ENCODE peak calls at places on chromosomes 5 and 9, in four cellular contexts. One of them, this sample, is unnamed.

GRCh38 chr5:106086352-106086751 is 1584.4 kb downstream of the EFNA5 start:
- DNase-seq in thoracic aorta: no peak
- DNase-seq in AG09319: no peak
- DNase-seq in stimulated activated CD8-positive, alpha-beta memory T cell treated with anti-CD3 and anti-CD28 coated beads, Interleukin-2, amount 100 ng/mL, for 1 hour: no peak
- DNase-seq in this sample: no peak

GRCh38 chr5:140806834-140807775 is at the start of gene PCDHA4:
- DNase-seq in thoracic aorta: no peak
- DNase-seq in AG09319: no peak
- DNase-seq in stimulated activated CD8-positive, alpha-beta memory T cell treated with anti-CD3 and anti-CD28 coated beads, Interleukin-2, amount 100 ng/mL, for 1 hour: no peak
- DNase-seq in this sample: peak; percentile 51

GRCh38 chr9:16721972-16722371 is 148.5 kb downstream of the BNC2 start:
- DNase-seq in thoracic aorta: peak; percentile 34
- DNase-seq in AG09319: no peak
- DNase-seq in stimulated activated CD8-positive, alpha-beta memory T cell treated with anti-CD3 and anti-CD28 coated beads, Interleukin-2, amount 100 ng/mL, for 1 hour: no peak
- DNase-seq in this sample: no peak

GRCh38 chr5:17190242-17190778 is 27.1 kb upstream of the BASP1 start:
- DNase-seq in thoracic aorta: no peak
- DNase-seq in AG09319: peak; percentile 86
- DNase-seq in stimulated activated CD8-positive, alpha-beta memory T cell treated with anti-CD3 and anti-CD28 coated beads, Interleukin-2, amount 100 ng/mL, for 1 hour: no peak
- DNase-seq in this sample: peak; percentile 89

GRCh38 chr5:168740821-168741213 is 161.6 kb upstream of the PANK3 start:
- DNase-seq in thoracic aorta: no peak
- DNase-seq in AG09319: no peak
- DNase-seq in stimulated activated CD8-positive, alpha-beta memory T cell treated with anti-CD3 and anti-CD28 coated beads, Interleukin-2, amount 100 ng/mL, for 1 hour: no peak
- DNase-seq in this sample: no peak

GRCh38 chr5:44844744-44845143 is 36.0 kb downstream of the MRPS30 start:
- DNase-seq in thoracic aorta: no peak
- DNase-seq in AG09319: no peak
- DNase-seq in stimulated activated CD8-positive, alpha-beta memory T cell treated with anti-CD3 and anti-CD28 coated beads, Interleukin-2, amount 100 ng/mL, for 1 hour: no peak
- DNase-seq in this sample: no peak

GRCh38 chr9:7147136-7148090 is 389.6 kb downstream of the KDM4C start:
- DNase-seq in thoracic aorta: no peak
- DNase-seq in AG09319: no peak
- DNase-seq in stimulated activated CD8-positive, alpha-beta memory T cell treated with anti-CD3 and anti-CD28 coated beads, Interleukin-2, amount 100 ng/mL, for 1 hour: no peak
- DNase-seq in this sample: no peak

GRCh38 chr5:173689713-173690360 is 73.4 kb upstream of the BOD1 start:
- DNase-seq in thoracic aorta: no peak
- DNase-seq in AG09319: no peak
- DNase-seq in stimulated activated CD8-positive, alpha-beta memory T cell treated with anti-CD3 and anti-CD28 coated beads, Interleukin-2, amount 100 ng/mL, for 1 hour: no peak
- DNase-seq in this sample: no peak

GRCh38 chr9:137611623-137612609 is 6.4 kb downstream of the ARRDC1 start:
- DNase-seq in thoracic aorta: no peak
- DNase-seq in AG09319: no peak
- DNase-seq in stimulated activated CD8-positive, alpha-beta memory T cell treated with anti-CD3 and anti-CD28 coated beads, Interleukin-2, amount 100 ng/mL, for 1 hour: no peak
- DNase-seq in this sample: no peak

GRCh38 chr5:137085206-137085605 is 413.9 kb downstream of the SPOCK1 start:
- DNase-seq in thoracic aorta: no peak
- DNase-seq in AG09319: no peak
- DNase-seq in stimulated activated CD8-positive, alpha-beta memory T cell treated with anti-CD3 and anti-CD28 coated beads, Interleukin-2, amount 100 ng/mL, for 1 hour: no peak
- DNase-seq in this sample: no peak

GRCh38 chr5:149374801-149375200 is 4.3 kb downstream of the IL17B start:
- DNase-seq in thoracic aorta: no peak
- DNase-seq in AG09319: no peak
- DNase-seq in stimulated activated CD8-positive, alpha-beta memory T cell treated with anti-CD3 and anti-CD28 coated beads, Interleukin-2, amount 100 ng/mL, for 1 hour: no peak
- DNase-seq in this sample: no peak

GRCh38 chr9:30796806-30797205 is 1587.6 kb upstream of the ACO1 start:
- DNase-seq in thoracic aorta: no peak
- DNase-seq in AG09319: no peak
- DNase-seq in stimulated activated CD8-positive, alpha-beta memory T cell treated with anti-CD3 and anti-CD28 coated beads, Interleukin-2, amount 100 ng/mL, for 1 hour: no peak
- DNase-seq in this sample: no peak

GRCh38 chr5:137791387-137791786 is 37.2 kb upstream of the HNRNPA0 start:
- DNase-seq in thoracic aorta: no peak
- DNase-seq in AG09319: no peak
- DNase-seq in stimulated activated CD8-positive, alpha-beta memory T cell treated with anti-CD3 and anti-CD28 coated beads, Interleukin-2, amount 100 ng/mL, for 1 hour: no peak
- DNase-seq in this sample: no peak

GRCh38 chr9:137195525-137196220 is 4.9 kb downstream of the TPRN start:
- DNase-seq in thoracic aorta: no peak
- DNase-seq in AG09319: no peak
- DNase-seq in stimulated activated CD8-positive, alpha-beta memory T cell treated with anti-CD3 and anti-CD28 coated beads, Interleukin-2, amount 100 ng/mL, for 1 hour: no peak
- DNase-seq in this sample: no peak

GRCh38 chr5:142871880-142872200 is 101.7 kb downstream of the ARHGAP26 start:
- DNase-seq in thoracic aorta: no peak
- DNase-seq in AG09319: no peak
- DNase-seq in stimulated activated CD8-positive, alpha-beta memory T cell treated with anti-CD3 and anti-CD28 coated beads, Interleukin-2, amount 100 ng/mL, for 1 hour: no peak
- DNase-seq in this sample: no peak

GRCh38 chr5:77305921-77306320 is 95.4 kb downstream of the PDE8B start:
- DNase-seq in thoracic aorta: peak; percentile 46
- DNase-seq in AG09319: peak; percentile 43
- DNase-seq in stimulated activated CD8-positive, alpha-beta memory T cell treated with anti-CD3 and anti-CD28 coated beads, Interleukin-2, amount 100 ng/mL, for 1 hour: no peak
- DNase-seq in this sample: no peak

GRCh38 chr9:137453643-137454081 is 5.5 kb downstream of the NSMF start:
- DNase-seq in thoracic aorta: no peak
- DNase-seq in AG09319: peak; percentile 48
- DNase-seq in stimulated activated CD8-positive, alpha-beta memory T cell treated with anti-CD3 and anti-CD28 coated beads, Interleukin-2, amount 100 ng/mL, for 1 hour: no peak
- DNase-seq in this sample: peak; percentile 37

GRCh38 chr5:154390096-154390495 is 55.7 kb upstream of the SAP30L start:
- DNase-seq in thoracic aorta: no peak
- DNase-seq in AG09319: no peak
- DNase-seq in stimulated activated CD8-positive, alpha-beta memory T cell treated with anti-CD3 and anti-CD28 coated beads, Interleukin-2, amount 100 ng/mL, for 1 hour: no peak
- DNase-seq in this sample: no peak

GRCh38 chr5:125083932-125084331 is 337.5 kb upstream of the ZNF608 start:
- DNase-seq in thoracic aorta: no peak
- DNase-seq in AG09319: peak; percentile 78
- DNase-seq in stimulated activated CD8-positive, alpha-beta memory T cell treated with anti-CD3 and anti-CD28 coated beads, Interleukin-2, amount 100 ng/mL, for 1 hour: no peak
- DNase-seq in this sample: no peak

GRCh38 chr5:132664696-132665209 is 6.8 kb downstream of the IL13 start:
- DNase-seq in thoracic aorta: no peak
- DNase-seq in AG09319: no peak
- DNase-seq in stimulated activated CD8-positive, alpha-beta memory T cell treated with anti-CD3 and anti-CD28 coated beads, Interleukin-2, amount 100 ng/mL, for 1 hour: no peak
- DNase-seq in this sample: no peak

GRCh38 chr9:127177682-127178265 is 55.3 kb upstream of the ANGPTL2 start:
- DNase-seq in thoracic aorta: no peak
- DNase-seq in AG09319: no peak
- DNase-seq in stimulated activated CD8-positive, alpha-beta memory T cell treated with anti-CD3 and anti-CD28 coated beads, Interleukin-2, amount 100 ng/mL, for 1 hour: no peak
- DNase-seq in this sample: no peak

GRCh38 chr9:136867480-136867879 is 1.4 kb upstream of the EDF1 start:
- DNase-seq in thoracic aorta: no peak
- DNase-seq in AG09319: no peak
- DNase-seq in stimulated activated CD8-positive, alpha-beta memory T cell treated with anti-CD3 and anti-CD28 coated beads, Interleukin-2, amount 100 ng/mL, for 1 hour: no peak
- DNase-seq in this sample: no peak

GRCh38 chr9:114061292-114061691 is 16.8 kb downstream of the AMBP start:
- DNase-seq in thoracic aorta: no peak
- DNase-seq in AG09319: no peak
- DNase-seq in stimulated activated CD8-positive, alpha-beta memory T cell treated with anti-CD3 and anti-CD28 coated beads, Interleukin-2, amount 100 ng/mL, for 1 hour: no peak
- DNase-seq in this sample: no peak

GRCh38 chr9:134885647-134886412 is 5.2 kb downstream of the FCN2 start:
- DNase-seq in thoracic aorta: no peak
- DNase-seq in AG09319: no peak
- DNase-seq in stimulated activated CD8-positive, alpha-beta memory T cell treated with anti-CD3 and anti-CD28 coated beads, Interleukin-2, amount 100 ng/mL, for 1 hour: no peak
- DNase-seq in this sample: no peak

GRCh38 chr5:133750856-133751255 is 138.5 kb upstream of the FSTL4 start:
- DNase-seq in thoracic aorta: no peak
- DNase-seq in AG09319: no peak
- DNase-seq in stimulated activated CD8-positive, alpha-beta memory T cell treated with anti-CD3 and anti-CD28 coated beads, Interleukin-2, amount 100 ng/mL, for 1 hour: no peak
- DNase-seq in this sample: no peak

GRCh38 chr9:87834357-87834756 is 48.3 kb upstream of the SPATA31E1 start:
- DNase-seq in thoracic aorta: no peak
- DNase-seq in AG09319: no peak
- DNase-seq in stimulated activated CD8-positive, alpha-beta memory T cell treated with anti-CD3 and anti-CD28 coated beads, Interleukin-2, amount 100 ng/mL, for 1 hour: no peak
- DNase-seq in this sample: no peak

GRCh38 chr9:37635808-37636207 is 14.9 kb upstream of the FRMPD1 start:
- DNase-seq in thoracic aorta: no peak
- DNase-seq in AG09319: no peak
- DNase-seq in stimulated activated CD8-positive, alpha-beta memory T cell treated with anti-CD3 and anti-CD28 coated beads, Interleukin-2, amount 100 ng/mL, for 1 hour: no peak
- DNase-seq in this sample: no peak

GRCh38 chr5:76819851-76820280 is 1.0 kb downstream of the F2RL1 start:
- DNase-seq in thoracic aorta: no peak
- DNase-seq in AG09319: no peak
- DNase-seq in stimulated activated CD8-positive, alpha-beta memory T cell treated with anti-CD3 and anti-CD28 coated beads, Interleukin-2, amount 100 ng/mL, for 1 hour: no peak
- DNase-seq in this sample: no peak

GRCh38 chr5:112614285-112614684 is 123.4 kb upstream of the APC start:
- DNase-seq in thoracic aorta: no peak
- DNase-seq in AG09319: no peak
- DNase-seq in stimulated activated CD8-positive, alpha-beta memory T cell treated with anti-CD3 and anti-CD28 coated beads, Interleukin-2, amount 100 ng/mL, for 1 hour: no peak
- DNase-seq in this sample: no peak

GRCh38 chr5:39177629-39177959 is 41.8 kb downstream of the FYB1 start:
- DNase-seq in thoracic aorta: no peak
- DNase-seq in AG09319: no peak
- DNase-seq in stimulated activated CD8-positive, alpha-beta memory T cell treated with anti-CD3 and anti-CD28 coated beads, Interleukin-2, amount 100 ng/mL, for 1 hour: no peak
- DNase-seq in this sample: no peak

GRCh38 chr9:35035851-35036701 is 36.3 kb downstream of the VCP start:
- DNase-seq in thoracic aorta: no peak
- DNase-seq in AG09319: no peak
- DNase-seq in stimulated activated CD8-positive, alpha-beta memory T cell treated with anti-CD3 and anti-CD28 coated beads, Interleukin-2, amount 100 ng/mL, for 1 hour: no peak
- DNase-seq in this sample: no peak

GRCh38 chr9:76001494-76001893 is 111.0 kb downstream of the PCSK5 start:
- DNase-seq in thoracic aorta: no peak
- DNase-seq in AG09319: no peak
- DNase-seq in stimulated activated CD8-positive, alpha-beta memory T cell treated with anti-CD3 and anti-CD28 coated beads, Interleukin-2, amount 100 ng/mL, for 1 hour: no peak
- DNase-seq in this sample: no peak

GRCh38 chr5:157562111-157562581 is 13.4 kb downstream of the ADAM19 start:
- DNase-seq in thoracic aorta: peak; percentile 67
- DNase-seq in AG09319: peak; percentile 77
- DNase-seq in stimulated activated CD8-positive, alpha-beta memory T cell treated with anti-CD3 and anti-CD28 coated beads, Interleukin-2, amount 100 ng/mL, for 1 hour: no peak
- DNase-seq in this sample: no peak

GRCh38 chr5:103474671-103475070 is 87.9 kb downstream of the NUDT12 start:
- DNase-seq in thoracic aorta: no peak
- DNase-seq in AG09319: no peak
- DNase-seq in stimulated activated CD8-positive, alpha-beta memory T cell treated with anti-CD3 and anti-CD28 coated beads, Interleukin-2, amount 100 ng/mL, for 1 hour: no peak
- DNase-seq in this sample: no peak

GRCh38 chr5:61768692-61769281 is 436.7 kb downstream of the ZSWIM6 start:
- DNase-seq in thoracic aorta: no peak
- DNase-seq in AG09319: no peak
- DNase-seq in stimulated activated CD8-positive, alpha-beta memory T cell treated with anti-CD3 and anti-CD28 coated beads, Interleukin-2, amount 100 ng/mL, for 1 hour: no peak
- DNase-seq in this sample: no peak

GRCh38 chr5:143213851-143214363 is 189.6 kb downstream of the NR3C1 start:
- DNase-seq in thoracic aorta: no peak
- DNase-seq in AG09319: no peak
- DNase-seq in stimulated activated CD8-positive, alpha-beta memory T cell treated with anti-CD3 and anti-CD28 coated beads, Interleukin-2, amount 100 ng/mL, for 1 hour: no peak
- DNase-seq in this sample: no peak

This sample was measured in SK-N-MC.